ENCODE peak calls at places on chromosome 6, in seven cellular contexts. P, J, O, V, A, C and X are unnamed samples.

GRCh38 chr6:107129370-107129925 is 14.1 kb upstream of the BEND3 start:
- DNase-seq in P (no peak), J (no peak), O (peak), V (no peak), A (no peak), C (no peak), X (no peak)

GRCh38 chr6:167559675-167560479 is 235.0 kb downstream of the TTLL2 start:
- DNase-seq in P (no peak), J (no peak), O (peak), V (no peak), A (no peak), C (no peak), X (no peak)

GRCh38 chr6:112287836-112288235 is 33.5 kb upstream of the LAMA4 start:
- DNase-seq in P (no peak), J (no peak), O (no peak), V (no peak), A (no peak), C (no peak), X (no peak)

GRCh38 chr6:111743859-111744692 is 129.2 kb downstream of the FYN start:
- DNase-seq in P (no peak), J (no peak), O (no peak), V (no peak), A (no peak), C (no peak), X (no peak)

GRCh38 chr6:166927942-166928643 is 28.3 kb downstream of the RNASET2 start:
- DNase-seq in P (no peak), J (no peak), O (no peak), V (no peak), A (no peak), C (no peak), X (no peak)

GRCh38 chr6:36618366-36619355 is 24.5 kb downstream of the SRSF3 start:
- DNase-seq in P (no peak), J (peak), O (no peak), V (no peak), A (no peak), C (no peak), X (no peak)

GRCh38 chr6:95094751-95095150 is 482.6 kb upstream of the MANEA start:
- DNase-seq in P (no peak), J (no peak), O (no peak), V (peak), A (no peak), C (no peak), X (no peak)

GRCh38 chr6:113873043-113873667 is 16.0 kb downstream of the MARCKS start:
- DNase-seq in P (peak), J (peak), O (peak), V (no peak), A (peak), C (no peak), X (no peak)

GRCh38 chr6:26329763-26330511 is 35.1 kb upstream of the BTN3A2 start:
- DNase-seq in P (no peak), J (no peak), O (peak), V (peak), A (no peak), C (no peak), X (peak)

DNA sequence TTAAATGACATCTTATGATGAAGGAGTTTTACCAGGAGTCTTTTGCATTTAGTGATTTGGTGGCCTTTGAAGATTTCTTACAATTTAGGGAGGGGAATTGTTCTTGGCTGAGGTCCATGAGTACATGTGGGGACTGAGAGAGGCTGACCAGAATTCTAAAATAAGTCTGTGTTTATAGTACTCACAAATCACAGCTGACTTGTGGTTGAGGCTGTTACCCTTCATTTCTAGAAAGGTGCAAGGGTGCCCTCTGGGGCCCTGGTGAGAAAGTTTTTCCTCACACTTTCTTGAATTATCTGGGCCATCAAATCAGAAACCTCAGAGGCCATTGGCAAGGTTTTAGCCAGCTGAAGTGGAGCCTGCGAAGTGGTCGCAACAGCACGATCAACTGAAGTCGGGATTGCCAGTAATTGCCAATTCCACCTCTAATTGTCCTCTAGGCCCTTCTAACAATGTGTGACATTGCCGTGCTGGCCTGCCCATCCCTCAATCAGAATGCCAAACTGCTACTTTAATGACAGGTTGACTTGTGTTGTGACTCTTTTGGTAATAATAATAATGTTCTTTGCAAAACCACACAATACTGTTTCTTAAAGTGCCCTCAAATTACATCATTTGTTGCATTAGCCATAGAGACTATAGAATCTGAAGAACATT is 221.6 kb downstream of the OGFRL1 start:
- DNase-seq in P (peak), J (peak), O (peak), V (peak), A (peak), C (no peak), X (no peak)
- TF ChIP-seq CTCF in P (peak), J (peak), O (no peak), V (peak), A (peak), C (peak), X (peak)

DNA sequence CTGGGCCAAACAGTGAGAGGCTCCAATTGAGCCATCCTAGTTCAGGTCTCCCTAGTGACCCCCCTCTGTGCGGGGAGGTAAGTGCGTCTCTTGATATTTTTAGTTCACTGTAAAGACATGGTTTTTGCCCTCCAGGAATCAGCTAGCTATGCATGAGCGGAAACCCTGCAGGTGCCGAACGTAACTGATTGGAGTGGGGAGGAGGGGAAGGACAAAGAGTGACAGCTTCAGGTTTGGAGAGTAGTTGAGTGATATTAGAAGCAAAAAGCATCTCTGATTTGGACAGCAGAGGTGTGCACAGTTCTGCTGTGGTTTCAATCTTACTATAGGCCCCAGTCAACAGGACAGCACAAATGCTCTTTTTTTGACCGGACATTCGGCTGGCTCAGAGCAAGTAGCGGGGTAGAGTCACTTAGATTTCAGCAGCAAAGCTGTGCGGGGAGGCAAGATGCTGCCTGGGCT is 31.8 kb downstream of the TBC1D7 start:
- DNase-seq in P (no peak), J (no peak), O (no peak), V (no peak), A (no peak), C (no peak), X (no peak)
- TF ChIP-seq CTCF in P (no peak), J (no peak), O (no peak), V (no peak), A (no peak), C (no peak), X (no peak)

GRCh38 chr6:43506667-43507471 is 3.3 kb downstream of the LRRC73 start:
- DNase-seq in P (peak), J (peak), O (peak), V (peak), A (peak), C (no peak), X (peak)
- TF ChIP-seq CTCF in P (peak), J (peak), O (peak), V (peak), A (peak), C (peak), X (peak)

DNA sequence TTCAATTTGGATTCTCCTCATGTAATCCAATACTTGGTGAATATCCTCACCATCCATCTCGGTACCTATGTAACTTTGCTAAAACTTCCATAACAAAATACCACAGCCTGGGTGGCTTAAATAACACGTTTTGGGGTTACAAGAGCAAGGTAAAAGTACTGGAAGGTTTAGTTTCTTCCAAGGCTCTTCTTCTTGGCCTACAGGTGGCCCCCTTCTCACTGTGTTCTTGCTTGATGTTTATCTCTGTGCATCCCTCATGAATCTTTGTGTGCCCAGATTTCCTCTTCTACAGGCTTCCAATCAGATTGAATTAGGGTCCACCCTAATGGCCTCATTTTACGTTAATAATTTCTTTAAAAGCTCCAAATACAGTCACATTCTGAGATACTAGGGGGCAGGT is 163.3 kb upstream of the HCRTR2 start:
- DNase-seq in P (no peak), J (no peak), O (no peak), V (no peak), A (no peak), C (no peak), X (no peak)
- TF ChIP-seq CTCF in P (no peak), J (no peak), O (no peak), V (no peak), A (no peak), C (no peak), X (no peak)

DNA sequence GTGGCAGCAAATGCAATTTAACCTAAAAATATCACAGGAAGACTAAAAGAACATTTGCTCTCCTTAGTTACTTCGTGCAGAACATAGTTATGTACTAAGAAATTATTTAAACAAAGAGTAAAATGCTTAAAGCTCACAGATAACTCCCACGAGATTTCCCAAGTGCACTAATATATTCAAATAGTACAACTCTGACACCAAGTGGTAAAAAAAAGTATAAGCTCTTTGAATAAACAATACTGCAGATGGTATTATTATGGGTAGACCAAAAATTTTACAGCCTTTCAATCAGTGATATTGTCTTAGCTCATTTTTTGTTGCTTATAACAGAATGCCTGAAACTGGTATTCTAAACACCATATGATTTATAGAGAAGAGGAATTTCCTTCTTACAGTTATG is 52.8 kb upstream of the FILIP1 start:
- DNase-seq in P (no peak), J (no peak), O (no peak), V (no peak), A (peak), C (no peak), X (no peak)
- TF ChIP-seq CTCF in P (no peak), J (peak), O (no peak), V (no peak), A (peak), C (peak), X (peak)

GRCh38 chr6:43265564-43265963 is 22.3 kb downstream of the TTBK1 start:
- DNase-seq in P (no peak), J (no peak), O (no peak), V (no peak), A (no peak), C (no peak), X (no peak)
- TF ChIP-seq CTCF in P (no peak), J (no peak), O (no peak), V (no peak), A (no peak), C (no peak), X (no peak)

GRCh38 chr6:116615937-116616756 is at the start of gene RSPH4A:
- DNase-seq in P (peak), J (peak), O (peak), V (peak), A (peak), C (peak), X (peak)
- TF ChIP-seq CTCF in P (no peak), J (no peak), O (no peak), V (no peak), A (no peak), C (peak), X (no peak)

DNA sequence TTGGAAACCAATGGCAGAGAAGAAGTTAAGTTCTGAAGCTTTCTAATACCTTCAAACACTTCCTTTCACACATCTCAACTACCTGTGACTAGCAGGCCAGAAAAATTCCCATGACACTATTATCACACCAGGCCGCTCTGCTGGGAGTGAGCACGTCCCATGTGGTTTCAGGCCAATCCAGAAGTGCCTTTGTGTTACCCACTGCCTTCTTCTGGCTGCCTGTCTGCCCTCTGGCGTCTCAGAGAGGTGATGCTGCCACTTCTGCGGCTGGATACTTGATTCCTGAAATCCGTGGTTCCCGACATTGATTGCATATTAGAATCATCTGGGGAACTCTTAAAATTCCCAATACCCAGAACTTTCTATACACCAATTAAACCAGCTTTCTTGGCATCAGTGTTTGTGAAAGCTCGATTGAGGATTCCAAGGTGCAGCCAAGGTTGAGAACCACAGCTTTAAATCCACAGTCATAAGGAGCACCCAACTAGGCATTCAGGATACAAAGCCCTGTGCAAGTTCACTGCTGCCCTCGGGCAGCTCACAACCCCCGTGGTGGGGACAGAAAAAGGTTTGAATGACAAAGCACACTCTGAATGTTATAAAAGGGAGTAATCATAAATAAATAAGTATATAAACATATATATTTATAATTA is 65.6 kb downstream of the STMND1 start:
- DNase-seq in P (no peak), J (no peak), O (peak), V (peak), A (peak), C (no peak), X (peak)
- TF ChIP-seq CTCF in P (no peak), J (peak), O (peak), V (peak), A (peak), C (peak), X (peak)

DNA sequence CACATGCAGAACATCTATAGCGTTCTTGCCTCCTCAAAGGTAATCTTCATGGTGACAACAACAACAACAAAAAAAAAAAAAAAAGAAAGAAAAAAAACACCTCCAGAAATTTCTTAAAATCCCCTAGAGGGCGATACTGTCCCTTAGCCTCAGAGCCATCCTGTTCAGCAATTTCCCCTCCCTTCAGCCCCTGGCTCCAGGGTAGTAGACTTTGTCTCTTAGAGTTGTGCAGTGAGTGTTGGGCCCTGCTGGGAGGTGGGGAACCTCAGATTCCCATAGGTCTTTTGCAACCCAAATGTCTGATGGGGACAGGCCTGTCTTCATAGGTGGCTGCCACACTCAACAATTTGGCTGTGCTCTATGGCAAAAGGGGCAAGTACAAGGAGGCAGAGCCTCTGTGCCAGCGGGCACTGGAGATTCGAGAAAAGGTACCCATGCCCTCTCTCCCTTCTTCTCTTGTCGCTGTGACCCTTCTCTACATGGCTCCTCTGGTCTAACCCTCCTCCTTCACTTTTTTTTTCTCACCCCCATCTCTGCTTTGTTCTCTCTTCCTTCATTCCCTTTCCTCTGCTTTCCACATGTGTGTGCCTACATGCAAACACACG is 6.0 kb upstream of the PTK7 start:
- DNase-seq in P (peak), J (no peak), O (no peak), V (peak), A (peak), C (no peak), X (no peak)
- TF ChIP-seq CTCF in P (no peak), J (peak), O (peak), V (peak), A (peak), C (peak), X (peak)